ENCODE peak calls at places on chromosome 7, in four cellular contexts. H, Z, M and E are unnamed samples.
A peak's percentile ranks its signal among the peaks of the same experiment; 100 is the strongest.

GRCh38 chr7:129746857-129747529 is 135.5 kb downstream of the NRF1 start:
- DNase-seq in Z (no peak), M (no peak), H (no peak), E (no peak)

GRCh38 chr7:6169805-6170520 is 102.5 kb downstream of the CYTH3 start:
- DNase-seq in H (no peak), Z (no peak), M (no peak), E (no peak)

GRCh38 chr7:98754041-98754479 is 115.8 kb downstream of the TMEM130 start:
- DNase-seq in H (no peak), M (no peak), Z (peak; percentile 35), E (no peak)

GRCh38 chr7:116420003-116420402 is 79.5 kb upstream of the CAV2 start:
- DNase-seq in Z (no peak), H (no peak), M (no peak), E (no peak)

GRCh38 chr7:17625038-17625437 is 315.3 kb downstream of the SNX13 start:
- DNase-seq in Z (no peak), H (peak; percentile 95), M (no peak), E (no peak)

GRCh38 chr7:69845721-69846495 is 247.6 kb downstream of the AUTS2 start:
- DNase-seq in Z (no peak), M (no peak), H (no peak), E (no peak)

GRCh38 chr7:25727446-25727845 is 424.6 kb upstream of the NFE2L3 start:
- DNase-seq in Z (no peak), M (no peak), H (no peak), E (no peak)

GRCh38 chr7:158107806-158108205 is 479.8 kb downstream of the PTPRN2 start:
- DNase-seq in Z (no peak), M (no peak), H (no peak), E (no peak)

GRCh38 chr7:30163231-30163894 is 28.6 kb downstream of the MTURN start:
- DNase-seq in M (no peak), H (no peak), Z (no peak), E (no peak)

GRCh38 chr7:74479961-74480829 is 26.5 kb downstream of the GTF2IRD1 start:
- DNase-seq in H (peak; percentile 93), Z (no peak), M (peak; percentile 95), E (peak; percentile 80)
- TF ChIP-seq POLR2A in H (peak; percentile 86), Z (no peak), M (peak; percentile 83), E (peak; percentile 31)

DNA sequence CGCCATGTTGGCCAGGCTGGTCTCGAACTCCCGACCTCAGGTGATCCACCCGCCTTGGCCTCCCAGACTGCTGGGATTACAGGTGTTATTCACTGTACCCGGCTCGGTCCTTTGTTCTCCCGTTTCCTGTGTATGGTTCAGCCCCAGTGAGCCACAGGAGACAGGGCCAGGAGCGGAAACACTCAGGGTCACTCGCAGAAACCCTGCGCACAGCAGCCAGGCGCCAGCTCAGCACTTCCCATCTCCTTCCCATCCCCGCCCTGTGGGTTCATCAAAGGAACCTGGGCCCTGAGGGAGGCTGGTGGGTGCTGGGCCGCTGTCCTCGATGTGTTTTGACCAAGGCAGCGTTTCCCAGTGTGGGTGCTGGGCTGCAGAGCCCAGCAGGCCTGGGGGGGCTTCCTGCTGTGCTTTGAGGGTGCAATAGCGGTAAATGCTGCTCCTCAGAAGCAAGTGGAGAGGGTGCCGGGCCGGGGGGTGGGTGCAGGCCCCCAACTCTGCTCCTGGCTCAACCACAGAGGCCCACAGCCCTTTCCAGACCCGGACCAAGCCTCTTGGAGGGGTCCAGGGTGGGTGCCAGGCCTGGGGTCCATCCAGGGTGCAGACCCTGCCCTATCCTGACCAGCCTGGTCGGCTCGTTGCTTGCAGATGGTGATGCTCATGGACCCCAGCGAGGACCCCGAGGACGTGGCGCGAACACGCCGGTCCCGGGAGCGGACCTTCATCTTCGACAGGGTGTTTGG is 15.3 kb upstream of the CHST12 start:
- DNase-seq in M (no peak), H (no peak), Z (no peak), E (no peak)
- H3K4me1 ChIP-seq in M (no peaks in the 10 kb centered on the region), H (no peaks in the 10 kb centered on the region), Z (peaks cover 6% of the 10 kb centered on the region), E (peaks cover 3% of the 10 kb centered on the region)

DNA sequence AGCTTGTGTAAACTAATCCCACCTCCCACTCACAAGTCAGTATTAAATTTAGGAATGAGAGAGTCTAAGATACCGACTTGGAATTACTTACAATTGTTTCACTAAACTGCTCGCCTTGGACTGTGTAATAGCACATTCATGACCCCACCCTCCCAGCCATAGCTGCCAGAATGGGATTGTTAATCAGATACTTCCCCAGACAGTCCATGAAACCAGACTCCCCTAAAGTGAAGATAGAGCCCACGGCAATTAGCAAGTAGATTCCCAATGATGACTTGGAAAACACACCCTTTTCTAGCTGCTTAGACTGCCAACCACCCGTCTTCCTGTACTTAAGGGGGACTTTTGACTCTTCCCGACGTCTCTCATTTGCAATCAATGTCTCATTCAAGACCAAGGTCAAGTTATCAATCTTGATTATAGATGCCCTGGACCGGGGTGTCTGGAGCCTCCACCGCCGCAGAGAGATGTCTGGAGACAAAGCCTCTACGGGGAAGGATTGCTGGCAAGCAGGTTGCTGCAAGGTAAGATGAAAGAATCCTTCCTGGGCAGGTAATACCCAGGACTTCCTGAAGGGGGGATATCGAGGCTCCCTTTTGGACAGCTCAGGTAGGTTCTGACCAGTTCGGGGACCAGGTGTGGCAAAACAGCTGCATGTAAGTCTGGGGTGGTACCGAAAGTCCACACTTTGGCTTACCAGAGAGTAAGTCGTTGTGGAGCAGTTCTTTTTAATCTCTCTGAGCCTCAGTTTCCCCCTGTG is 12.6 kb upstream of the CUX1 start:
- DNase-seq in M (peak; percentile 56), Z (peak; percentile 59), H (no peak), E (no peak)
- TF ChIP-seq CTCF in M (peak; percentile 42), Z (peak; percentile 76), H (no peak), E (no peak)

GRCh38 chr7:130890176-130891020 is 156.4 kb upstream of the KLF14 start:
- DNase-seq in H (no peak), M (no peak), Z (no peak), E (peak; percentile 40)
- TF ChIP-seq POLR2A in H (no peak), M (no peak), Z (no peak), E (no peak)

GRCh38 chr7:102284891-102285540 is 1.7 kb upstream of the SH2B2 start:
- DNase-seq in H (no peak), Z (no peak), M (peak; percentile 31), E (peak; percentile 58)
- H3K4me1 ChIP-seq in H (peaks cover 4% of the 10 kb centered on the region), Z (peaks cover 23% of the 10 kb centered on the region), M (peaks cover 25% of the 10 kb centered on the region), E (peaks cover 7% of the 10 kb centered on the region)